ENCODE peak calls at places on chromosomes 16 and 17, in eight cellular contexts. M, J, B, Z, A, T, W and G are unnamed samples.

GRCh38 chr16:73405851-73406250 is 357.9 kb upstream of the ZFHX3 start:
- DNase-seq in Z (no peak), A (no peak), W (no peak), J (no peak), T (no peak), B (no peak), M (no peak), G (no peak)

GRCh38 chr17:8563981-8564602 is 66.4 kb downstream of the MYH10 start:
- DNase-seq in M (no peak), A (no peak), Z (peak), B (no peak), W (no peak), T (no peak), J (no peak), G (no peak)

GRCh38 chr17:59890720-59891119 is 2.0 kb downstream of the TUBD1 start:
- DNase-seq in B (no peak), M (no peak), W (no peak), Z (no peak), T (peak), J (no peak), A (no peak), G (no peak)

GRCh38 chr17:31919802-31920525 is 16.8 kb upstream of the SUZ12 start:
- DNase-seq in Z (peak), T (peak), B (no peak), W (no peak), A (no peak), J (no peak), M (no peak), G (no peak)

GRCh38 chr17:78864117-78864516 is 23.5 kb upstream of the USP36 start:
- DNase-seq in M (no peak), T (no peak), W (no peak), B (no peak), Z (no peak), J (no peak), A (no peak), G (no peak)

GRCh38 chr17:36008998-36009665 is 7.8 kb upstream of the CCL15 start:
- DNase-seq in B (peak), T (peak), W (no peak), Z (peak), A (no peak), J (no peak), M (no peak), G (no peak)

GRCh38 chr17:81436294-81436849 is 41.1 kb downstream of the BAHCC1 start:
- DNase-seq in M (no peak), T (no peak), Z (no peak), W (no peak), J (no peak), A (no peak), B (peak), G (no peak)

GRCh38 chr17:38572665-38573365 is 32.9 kb downstream of the SRCIN1 start:
- DNase-seq in T (no peak), Z (no peak), M (peak), J (peak), B (peak), W (peak), A (no peak), G (peak)

GRCh38 chr17:75174996-75175395 is 7.8 kb downstream of the SUMO2 start:
- DNase-seq in A (no peak), J (no peak), T (no peak), W (no peak), B (no peak), Z (no peak), M (no peak), G (no peak)

GRCh38 chr17:47262586-47262985 is 9.0 kb downstream of the ITGB3 start:
- DNase-seq in W (no peak), B (no peak), T (no peak), Z (no peak), A (no peak), J (no peak), M (no peak), G (no peak)

GRCh38 chr17:57226793-57227192 is 29.5 kb upstream of the MSI2 start:
- DNase-seq in W (no peak), M (no peak), Z (no peak), T (no peak), J (no peak), A (no peak), B (no peak), G (no peak)

GRCh38 chr17:78416791-78417530 is 38.5 kb downstream of the PGS1 start:
- DNase-seq in J (no peak), Z (no peak), M (no peak), A (no peak), W (no peak), T (no peak), B (no peak), G (no peak)

GRCh38 chr17:18319604-18320256 is 4.6 kb downstream of the SMCR8 start:
- DNase-seq in T (peak), A (no peak), B (peak), J (no peak), Z (peak), M (no peak), W (peak), G (no peak)

GRCh38 chr17:76585649-76586593 is at the start of gene ST6GALNAC2:
- DNase-seq in T (no peak), J (peak), M (peak), B (peak), Z (no peak), W (peak), A (peak), G (peak)

GRCh38 chr17:22507823-22508222 is 815.5 kb downstream of the KCNJ18 start:
- DNase-seq in M (no peak), J (no peak), T (peak), W (no peak), A (no peak), Z (no peak), B (peak), G (no peak)
- TF ChIP-seq CTCF in M (no peak), J (no peak), T (no peak), W (no peak), A (no peak), Z (no peak), B (peak), G (no peak)

GRCh38 chr16:19286827-19287226 is 1.3 kb downstream of the CLEC19A start:
- DNase-seq in M (no peak), B (no peak), J (no peak), W (no peak), A (no peak), T (no peak), Z (no peak), G (no peak)
- TF ChIP-seq CTCF in M (no peak), B (no peak), J (peak), W (no peak), A (no peak), T (no peak), Z (no peak), G (no peak)

GRCh38 chr16:50683689-50684374 is 2.7 kb upstream of the SNX20 start:
- DNase-seq in J (no peak), W (no peak), A (peak), M (peak), Z (no peak), B (no peak), T (no peak), G (peak)
- TF ChIP-seq CTCF in J (no peak), W (no peak), A (no peak), M (no peak), Z (no peak), B (peak), T (no peak), G (no peak)

GRCh38 chr17:40562841-40563370 is 2.4 kb downstream of the CCR7 start:
- DNase-seq in J (no peak), Z (no peak), B (no peak), T (peak), W (no peak), M (no peak), A (no peak), G (no peak)

GRCh38 chr17:40566027-40566426 is 755 bp upstream of the CCR7 start:
- DNase-seq in B (no peak), A (no peak), J (no peak), T (no peak), W (no peak), Z (no peak), M (no peak), G (no peak)

GRCh38 chr17:40563371-40564052 is 1.8 kb downstream of the CCR7 start:
- DNase-seq in M (peak), W (no peak), J (no peak), T (no peak), B (no peak), Z (no peak), A (peak), G (no peak)

GRCh38 chr17:40564195-40564882 is 933 bp downstream of the CCR7 start:
- DNase-seq in M (peak), T (no peak), B (no peak), W (no peak), J (no peak), A (peak), Z (no peak), G (peak)

GRCh38 chr17:40564883-40565744 is at the start of gene CCR7:
- DNase-seq in J (no peak), A (peak), W (no peak), T (no peak), M (peak), Z (no peak), B (no peak), G (peak)
- TF ChIP-seq CTCF in J (no peak), A (no peak), W (no peak), T (no peak), M (no peak), Z (no peak), B (no peak), G (no peak)

GRCh38 chr16:5551909-5552308 is 454.3 kb upstream of the EEF2KMT start:
- DNase-seq in Z (no peak), A (no peak), M (no peak), B (no peak), W (no peak), J (no peak), T (no peak), G (no peak)
- TF ChIP-seq CTCF in Z (no peak), A (no peak), M (no peak), B (no peak), W (no peak), J (no peak), T (no peak), G (no peak)

DNA sequence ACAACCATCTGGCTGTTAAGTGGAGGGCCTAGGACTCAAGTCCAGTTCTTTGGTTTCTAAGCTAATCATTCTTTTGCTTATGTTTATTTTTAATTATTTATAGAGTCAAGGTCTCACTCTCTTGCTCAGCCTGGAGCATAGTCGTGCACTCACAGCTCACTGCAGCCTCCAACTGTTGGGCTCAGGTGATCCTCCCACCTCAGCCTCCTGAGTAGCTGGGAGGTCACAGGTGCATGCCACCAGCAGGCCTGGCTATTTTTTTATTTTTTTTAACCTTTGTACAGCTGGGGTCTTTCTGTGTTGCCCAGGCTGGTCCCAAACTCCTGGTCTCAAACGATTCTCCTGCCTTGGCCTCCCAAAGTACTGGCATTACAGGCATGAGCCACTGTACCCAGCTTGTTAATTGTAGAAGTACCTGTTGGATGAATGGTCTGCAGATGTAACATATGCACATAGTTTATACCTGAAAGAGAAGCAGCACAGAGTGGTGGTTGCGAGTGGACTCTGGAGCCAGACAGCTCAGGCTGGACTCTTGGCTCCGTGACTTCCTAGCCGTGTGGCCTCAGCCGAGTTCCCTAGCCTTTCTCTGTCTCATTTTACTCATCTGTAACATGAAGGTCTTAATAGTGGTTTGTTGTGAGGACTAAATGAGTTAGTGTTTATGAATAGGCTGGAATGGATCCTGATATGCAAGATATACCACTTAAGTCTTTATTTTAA is 337.5 kb downstream of the SNX29 start:
- DNase-seq in W (no peak), M (no peak), J (no peak), T (no peak), Z (no peak), A (no peak), B (no peak), G (no peak)
- TF ChIP-seq CTCF in W (no peak), M (no peak), J (no peak), T (no peak), Z (no peak), A (no peak), B (no peak), G (no peak)

GRCh38 chr17:80292557-80292956 is 31.9 kb downstream of the RNF213 start:
- DNase-seq in W (no peak), T (no peak), A (no peak), M (no peak), B (peak), J (no peak), Z (no peak), G (no peak)
- TF ChIP-seq CTCF in W (no peak), T (no peak), A (no peak), M (no peak), B (peak), J (no peak), Z (no peak), G (no peak)

GRCh38 chr16:47142469-47143328 is 1.0 kb downstream of the NETO2 start:
- DNase-seq in T (peak), Z (no peak), J (peak), B (peak), W (peak), M (peak), A (no peak), G (peak)

GRCh38 chr16:47143329-47143676 is 442 bp downstream of the NETO2 start:
- DNase-seq in B (peak), M (peak), T (peak), J (peak), A (no peak), Z (no peak), W (peak), G (peak)

GRCh38 chr16:47144559-47144877 is 773 bp upstream of the NETO2 start:
- DNase-seq in Z (no peak), T (no peak), J (no peak), A (no peak), W (no peak), B (no peak), M (no peak), G (no peak)

GRCh38 chr16:47141773-47142468 is 1.8 kb downstream of the NETO2 start:
- DNase-seq in B (peak), A (peak), W (peak), Z (peak), T (peak), J (peak), M (peak), G (peak)

DNA sequence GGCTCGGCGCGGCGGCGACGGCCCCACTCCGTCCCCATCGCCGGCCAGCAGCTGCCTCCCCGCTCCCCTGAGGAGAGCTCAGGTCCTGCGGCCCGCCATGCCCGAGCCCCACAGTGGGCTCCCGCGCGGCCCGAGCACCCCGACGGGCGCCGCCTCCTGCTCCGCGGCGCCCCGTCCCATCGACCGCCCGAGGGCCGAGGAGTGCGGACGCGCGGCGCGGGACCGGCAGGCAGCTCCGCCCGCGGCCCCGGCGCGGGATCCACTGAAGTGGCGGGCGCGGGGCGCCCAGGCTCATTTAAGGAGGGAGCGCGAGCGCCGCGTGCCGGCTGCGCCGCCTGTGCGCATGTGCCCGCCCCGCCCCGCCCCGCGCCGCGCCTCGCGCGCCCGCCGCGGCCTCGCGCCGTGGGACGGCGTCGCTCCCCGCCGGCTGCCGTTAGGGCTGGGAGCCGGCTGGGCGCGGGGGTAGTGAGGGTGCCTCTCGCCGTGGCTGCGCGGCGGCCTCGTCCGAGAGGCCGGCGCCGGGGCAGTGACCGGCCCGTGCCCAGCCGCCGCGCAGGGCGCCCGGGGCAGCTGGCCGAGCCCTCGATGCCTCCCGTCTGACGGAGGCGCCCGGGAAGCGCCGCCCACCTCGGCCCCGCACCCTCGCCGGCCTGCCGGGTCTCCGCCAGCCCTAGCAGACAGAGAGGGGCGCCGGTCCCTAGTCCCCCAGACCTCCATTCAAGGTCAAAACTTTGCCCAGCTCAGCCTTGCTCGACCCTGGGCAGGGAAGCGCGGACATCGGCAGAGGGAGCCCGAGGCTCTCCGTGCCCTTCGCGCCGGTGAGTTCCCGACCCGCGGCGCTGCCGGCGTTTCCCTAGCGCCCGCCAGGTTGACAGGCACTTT is at the start of gene NETO2:
- DNase-seq in A (peak), J (peak), B (peak), M (peak), W (peak), Z (no peak), T (peak), G (peak)
- TF ChIP-seq CTCF in A (peak), J (peak), B (peak), M (peak), W (peak), Z (peak), T (peak), G (peak)